ENCODE peak calls at places on chromosomes 16 and 17, in ten cellular contexts. J is naive thymus-derived CD8-positive, alpha-beta T cell; R is HFFc6; D is dorsolateral prefrontal cortex; K is pancreas; X is endothelial cell; S is activated CD4-positive, alpha-beta T cell treated with anti-CD3 and anti-CD28 coated beads, Interleukin-2, amount 10 ng/mL, durations not matched to agents 7 days and 5 days; A is iPS-NIHi11; L is substantia nigra; N is naive thymus-derived CD4-positive, alpha-beta T cell. I is an unnamed sample.

GRCh38 chr17:19727466-19728113 is 11.2 kb upstream of the SLC47A2 start:
- DNase-seq in K (no peak), J (no peak), N (no peak), A (no peak), L (peak; percentile 58), D (peak; percentile 73), R (peak; percentile 69), S (no peak), X (no peak), I (no peak)

GRCh38 chr17:75502746-75503329 is 12.5 kb downstream of the CASKIN2 start:
- DNase-seq in D (no peak), N (no peak), K (no peak), A (no peak), L (no peak), X (no peak), S (no peak), J (no peak), R (no peak), I (no peak)

GRCh38 chr16:70752381-70752780 is 48.6 kb downstream of the VAC14 start:
- DNase-seq in X (no peak), J (no peak), R (no peak), K (no peak), A (no peak), N (no peak), L (no peak), D (no peak), S (no peak), I (no peak)

GRCh38 chr16:14462811-14463210 is 167.2 kb downstream of the PARN start:
- DNase-seq in J (no peak), N (no peak), L (no peak), R (no peak), A (no peak), D (no peak), S (no peak), K (no peak), X (no peak), I (no peak)

GRCh38 chr16:27174007-27174406 is 29.3 kb upstream of the KDM8 start:
- DNase-seq in X (no peak), L (no peak), K (no peak), S (peak; percentile 74), D (no peak), J (no peak), A (no peak), N (peak; percentile 67), R (no peak), I (no peak)

GRCh38 chr17:35586569-35587073 is 501 bp upstream of the AP2B1 start:
- DNase-seq in R (no peak), D (no peak), J (no peak), K (no peak), S (no peak), A (no peak), N (no peak), X (no peak), L (no peak), I (no peak)

GRCh38 chr16:69532761-69533459 is 32.9 kb upstream of the NFAT5 start:
- DNase-seq in D (no peak), L (no peak), S (no peak), A (no peak), J (no peak), R (no peak), X (no peak), N (no peak), K (no peak), I (no peak)

GRCh38 chr16:75229172-75230031 is 10.6 kb downstream of the CTRB1 start:
- DNase-seq in K (peak; percentile 73), J (no peak), S (no peak), R (no peak), X (no peak), A (no peak), N (no peak), L (no peak), D (no peak), I (no peak)

GRCh38 chr16:10971560-10971961 is 27.2 kb downstream of the CLEC16A start:
- DNase-seq in R (peak; percentile 93), D (no peak), J (no peak), A (peak; percentile 72), L (no peak), S (peak; percentile 67), K (no peak), N (peak; percentile 56), X (peak; percentile 44), I (peak; percentile 74)

GRCh38 chr17:49110504-49110903 is 22.1 kb upstream of the B4GALNT2 start:
- DNase-seq in N (no peak), L (no peak), K (no peak), D (no peak), J (no peak), R (no peak), X (no peak), A (no peak), S (no peak), I (no peak)

GRCh38 chr17:55458977-55459376 is 37.3 kb upstream of the MMD start:
- DNase-seq in J (no peak), N (no peak), X (no peak), D (no peak), A (no peak), L (no peak), S (no peak), K (no peak), R (peak; percentile 70), I (no peak)

GRCh38 chr17:29664743-29665479 is 42.2 kb upstream of the CORO6 start:
- DNase-seq in A (no peak), N (no peak), J (no peak), R (peak; percentile 57), D (no peak), X (no peak), L (no peak), K (no peak), S (no peak), I (no peak)

GRCh38 chr16:27786881-27787625 is 237.1 kb downstream of the KATNIP start:
- DNase-seq in X (no peak), S (no peak), L (no peak), J (no peak), D (no peak), A (no peak), N (no peak), R (no peak), K (no peak), I (no peak)

GRCh38 chr17:31858647-31859486 is at the start of gene COPRS:
- DNase-seq in K (peak; percentile 94), J (peak; percentile 89), N (peak; percentile 77), X (peak; percentile 89), R (peak; percentile 69), D (peak; percentile 87), S (peak; percentile 85), L (peak; percentile 86), A (peak; percentile 99), I (peak; percentile 68)

I was measured in retina.